ENCODE peak calls at places on chromosomes 5 and 9, in six cellular contexts. W, N, P, I, O and S are unnamed samples.

GRCh38 chr5:161857358-161857757 is 9.4 kb downstream of the GABRA1 start:
- DNase-seq in W (no peak), P (no peak), I (no peak), N (no peak), O (no peak), S (no peak)

GRCh38 chr9:109463924-109464625 is 34.0 kb downstream of the PTPN3 start:
- DNase-seq in W (no peak), P (no peak), I (no peak), O (no peak), N (no peak), S (peak)

GRCh38 chr5:137303509-137303908 is 195.6 kb downstream of the SPOCK1 start:
- DNase-seq in W (no peak), O (no peak), P (no peak), I (no peak), N (no peak), S (no peak)

GRCh38 chr9:127424669-127424986 is 446 bp downstream of the ZNF79 start:
- DNase-seq in O (peak), W (no peak), N (no peak), I (no peak), P (no peak), S (no peak)

GRCh38 chr5:91386120-91386519 is 3.0 kb upstream of the ARRDC3 start:
- DNase-seq in P (peak), I (no peak), W (peak), O (no peak), N (no peak), S (no peak)

GRCh38 chr5:94562327-94562971 is 56.0 kb downstream of the KIAA0825 start:
- DNase-seq in O (no peak), N (no peak), I (no peak), W (no peak), P (no peak), S (no peak)

GRCh38 chr5:68554566-68555279 is 339.2 kb downstream of the PIK3R1 start:
- DNase-seq in O (peak), I (peak), P (peak), W (peak), N (no peak), S (no peak)

GRCh38 chr9:30519756-30520155 is 1864.7 kb upstream of the ACO1 start:
- DNase-seq in O (no peak), N (no peak), I (no peak), W (no peak), P (no peak), S (no peak)

GRCh38 chr5:121319292-121319691 is 532.4 kb upstream of the FTMT start:
- DNase-seq in I (no peak), O (no peak), W (no peak), N (no peak), P (no peak), S (no peak)

GRCh38 chr5:109862301-109862700 is 172.6 kb downstream of the MAN2A1 start:
- DNase-seq in N (no peak), W (no peak), I (no peak), P (no peak), O (no peak), S (no peak)

GRCh38 chr5:109857405-109858031 is 167.8 kb downstream of the MAN2A1 start:
- DNase-seq in N (peak), W (no peak), P (no peak), I (no peak), O (no peak), S (no peak)

GRCh38 chr5:109863752-109864151 is 174.0 kb downstream of the MAN2A1 start:
- DNase-seq in W (peak), N (no peak), P (peak), I (no peak), O (no peak), S (no peak)

GRCh38 chr5:109855056-109855455 is 165.3 kb downstream of the MAN2A1 start:
- DNase-seq in I (no peak), P (peak), O (no peak), W (no peak), N (no peak), S (no peak)

DNA sequence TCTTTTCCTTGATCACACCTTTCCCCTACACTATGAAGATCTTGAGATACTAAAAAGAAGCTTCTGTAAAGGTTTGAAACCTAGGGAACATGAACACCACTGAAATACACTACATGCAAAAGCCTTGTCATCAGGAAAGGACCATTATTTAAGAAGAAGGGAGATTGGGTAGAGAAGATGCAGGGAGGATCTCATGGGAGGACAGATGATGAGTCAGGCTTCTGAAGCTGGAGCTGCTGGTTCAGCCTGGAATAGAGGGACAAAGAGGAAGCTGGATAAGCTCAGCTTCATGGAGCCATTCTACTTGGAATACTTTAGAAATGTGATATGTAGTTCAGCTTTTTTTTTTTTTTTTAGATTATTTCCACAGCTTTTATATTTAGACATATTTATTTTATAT is 169.8 kb downstream of the MAN2A1 start:
- DNase-seq in P (peak), W (peak), I (no peak), O (no peak), N (no peak), S (no peak)
- H3K4me3 ChIP-seq in P (no peak), W (no peak), I (no peak), O (no peak), N (no peak), S (no peak)

GRCh38 chr5:111237470-111237869 is 13.3 kb downstream of the CAMK4 start:
- DNase-seq in P (peak), I (no peak), W (peak), N (no peak), O (no peak), S (no peak)
- H3K4me3 ChIP-seq in P (no peak), I (no peak), W (no peak), N (no peak), O (no peak), S (no peak)

GRCh38 chr5:142680605-142681259 is 5.2 kb downstream of the FGF1 start:
- DNase-seq in W (peak), P (peak), O (peak), N (no peak), I (peak), S (no peak)
- H3K4me3 ChIP-seq in W (no peak), P (no peak), O (no peak), N (no peak), I (no peak), S (no peak)

GRCh38 chr5:147782053-147783028 is at the start of gene JAKMIP2:
- DNase-seq in O (peak), I (peak), P (peak), W (peak), N (peak), S (peak)
- H3K4me3 ChIP-seq in O (no peak), I (no peak), P (no peak), W (peak), N (peak), S (no peak)

DNA sequence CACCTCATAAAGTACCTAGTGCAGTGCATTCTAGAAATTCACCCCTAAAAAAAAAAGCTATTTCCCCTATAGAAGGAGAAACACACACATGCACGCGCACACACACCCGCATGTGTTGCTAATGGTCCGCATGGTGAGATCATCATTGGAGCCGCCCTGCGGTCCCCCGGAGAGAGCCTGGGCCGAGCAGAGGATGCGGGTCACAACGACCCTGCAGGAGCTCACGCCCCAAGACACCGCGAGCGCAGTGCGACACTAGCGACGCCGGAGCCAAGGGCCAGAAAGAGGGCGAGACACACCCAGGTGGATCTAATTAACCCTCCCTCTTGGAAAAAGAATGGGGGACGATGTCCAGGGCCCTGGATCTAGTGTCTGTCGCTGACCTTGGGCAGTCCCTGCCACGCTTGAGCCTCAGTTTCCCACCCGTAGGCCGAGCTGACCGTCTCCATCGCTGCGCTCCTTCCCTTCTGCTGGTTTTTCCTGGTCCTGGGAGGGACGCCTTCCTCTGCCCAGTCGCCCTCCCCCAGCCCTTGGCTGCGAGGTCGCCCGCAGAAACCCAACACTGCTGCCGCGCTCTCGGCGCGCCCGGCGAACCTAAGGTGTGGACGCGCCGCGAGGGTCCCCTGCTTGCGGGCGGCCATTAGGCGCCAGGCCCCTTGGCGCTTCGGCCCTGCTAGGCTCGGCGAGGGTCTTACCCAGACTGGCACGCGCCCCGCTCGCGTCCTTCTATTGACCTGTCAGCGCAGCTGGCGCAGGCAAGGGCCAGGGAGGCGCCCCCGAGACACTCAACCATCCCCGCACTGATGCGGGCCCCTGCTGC is 47.6 kb upstream of the RNF20 start:
- DNase-seq in I (peak), W (peak), P (peak), N (no peak), O (peak), S (no peak)
- H3K4me3 ChIP-seq in I (peak), W (peak), P (peak), N (no peak), O (no peak), S (no peak)

GRCh38 chr9:121567142-121568100 is 67.8 kb upstream of the GGTA1 start:
- DNase-seq in N (no peak), P (no peak), O (no peak), I (no peak), W (peak), S (no peak)
- H3K4me3 ChIP-seq in N (no peak), P (peak), O (no peak), I (no peak), W (peak), S (no peak)

GRCh38 chr5:135030691-135031145 is 3.3 kb downstream of the PITX1 start:
- DNase-seq in N (no peak), W (no peak), O (no peak), I (no peak), P (no peak), S (no peak)
- H3K4me3 ChIP-seq in N (no peak), W (peak), O (no peak), I (no peak), P (no peak), S (no peak)